ENCODE peak calls at places on chromosomes 1 and 21, in seven cellular contexts. V is transverse colon, D is fibroblast of lung, K is H9, Y is body of pancreas, S is fibroblast of mammary gland, P is dorsolateral prefrontal cortex. H is an unnamed sample.

GRCh38 chr1:41712687-41713086 is 206.0 kb downstream of the HIVEP3 start:
- DNase-seq in V (no peak), D (no peak), K (no peak), Y (peak), S (no peak), P (no peak), H (peak)

GRCh38 chr1:200411406-200412257 is 1.8 kb upstream of the ZNF281 start:
- DNase-seq in V (no peak), D (no peak), K (peak), Y (no peak), S (no peak), P (no peak), H (no peak)

GRCh38 chr1:41495171-41495948 is 10.9 kb upstream of the EDN2 start:
- DNase-seq in V (no peak), D (peak), K (peak), Y (peak), S (no peak), P (no peak), H (peak)

GRCh38 chr1:48175116-48175515 is 47.4 kb upstream of the SLC5A9 start:
- DNase-seq in V (no peak), D (no peak), K (no peak), Y (no peak), S (no peak), P (no peak), H (no peak)

GRCh38 chr1:100483230-100483629 is 54.7 kb upstream of the GPR88 start:
- DNase-seq in V (no peak), D (no peak), K (no peak), Y (no peak), S (no peak), P (no peak), H (no peak)

GRCh38 chr1:54017979-54018378 is at the start of gene LDLRAD1:
- DNase-seq in V (peak), D (no peak), K (peak), Y (peak), S (no peak), P (no peak), H (no peak)

GRCh38 chr1:212975607-212975918 is 25.2 kb downstream of the VASH2 start:
- DNase-seq in V (no peak), D (no peak), K (no peak), Y (no peak), S (peak), P (no peak), H (no peak)

GRCh38 chr1:165841582-165842362 is 14.4 kb downstream of the UCK2 start:
- DNase-seq in V (no peak), D (peak), K (no peak), Y (no peak), S (peak), P (no peak), H (peak)

GRCh38 chr1:77473690-77474089 is 191.9 kb downstream of the AK5 start:
- DNase-seq in V (no peak), D (peak), K (no peak), Y (no peak), S (peak), P (no peak), H (peak)

GRCh38 chr1:176696109-176696508 is 233.1 kb downstream of the PAPPA2 start:
- DNase-seq in V (no peak), D (peak), K (peak), Y (peak), S (peak), P (no peak), H (peak)

GRCh38 chr1:60848583-60849188 is 233.7 kb upstream of the NFIA start:
- DNase-seq in V (no peak), D (peak), K (no peak), Y (no peak), S (peak), P (no peak), H (peak)

GRCh38 chr21:44801468-44802395 is at the start of gene UBE2G2:
- DNase-seq in V (peak), D (peak), K (peak), Y (peak), S (peak), P (peak), H (peak)

GRCh38 chr21:44800971-44801467 is 601 bp downstream of the UBE2G2 start:
- DNase-seq in V (no peak), D (peak), K (no peak), Y (no peak), S (peak), P (no peak), H (peak)

GRCh38 chr21:44802396-44803153 is 955 bp upstream of the UBE2G2 start:
- DNase-seq in V (no peak), D (no peak), K (no peak), Y (no peak), S (no peak), P (no peak), H (no peak)

GRCh38 chr21:44797775-44798174 is 3.8 kb downstream of the UBE2G2 start:
- DNase-seq in V (no peak), D (no peak), K (no peak), Y (no peak), S (no peak), P (no peak), H (no peak)

DNA sequence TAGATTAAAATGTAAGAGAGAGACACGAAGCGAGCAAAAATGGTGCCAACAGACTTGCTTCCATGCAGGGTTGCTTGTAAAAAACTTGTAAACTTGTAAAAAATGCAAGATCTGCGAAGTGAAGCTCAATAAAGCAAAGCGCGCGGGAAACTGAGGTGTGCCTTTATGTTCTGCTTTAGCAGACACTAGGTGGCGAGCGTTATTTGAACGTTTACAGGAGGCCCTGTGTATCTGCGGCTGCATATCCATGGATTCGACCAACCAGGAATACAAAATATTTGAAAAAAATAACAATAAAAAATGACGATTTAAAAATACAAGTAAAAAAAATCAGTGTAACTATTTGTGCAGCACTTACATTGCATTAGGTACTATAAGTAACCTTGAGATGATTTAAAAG is 1.5 kb downstream of the UBE2G2 start:
- DNase-seq in V (no peak), D (peak), K (no peak), Y (peak), S (peak), P (no peak), H (peak)
- TF ChIP-seq CTCF in V (peak), D (peak), K (peak), Y (peak), S (peak), P (no peak), H (peak)

GRCh38 chr1:152034654-152035405 is 2.0 kb downstream of the S100A11 start:
- DNase-seq in V (peak), D (peak), K (peak), Y (peak), S (peak), P (no peak), H (peak)

GRCh38 chr1:152036316-152037216 is at the start of gene S100A11:
- DNase-seq in V (peak), D (peak), K (peak), Y (peak), S (peak), P (peak), H (peak)

GRCh38 chr1:152034324-152034653 is 2.5 kb downstream of the S100A11 start:
- DNase-seq in V (no peak), D (no peak), K (no peak), Y (no peak), S (no peak), P (no peak), H (no peak)

GRCh38 chr1:152037920-152038658 is 1.3 kb upstream of the S100A11 start:
- DNase-seq in V (no peak), D (no peak), K (no peak), Y (no peak), S (no peak), P (no peak), H (no peak)

GRCh38 chr1:152035406-152036315 is 1.1 kb downstream of the S100A11 start:
- DNase-seq in V (peak), D (peak), K (no peak), Y (peak), S (no peak), P (no peak), H (peak)
- TF ChIP-seq CTCF in V (no peak), D (no peak), K (no peak), Y (no peak), S (no peak), P (no peak), H (no peak)

GRCh38 chr1:7222616-7223015 is 437.4 kb downstream of the CAMTA1 start:
- DNase-seq in V (no peak), D (no peak), K (no peak), Y (no peak), S (no peak), P (no peak), H (no peak)

GRCh38 chr1:7223334-7224080 is 438.3 kb downstream of the CAMTA1 start:
- DNase-seq in V (no peak), D (peak), K (no peak), Y (no peak), S (peak), P (no peak), H (peak)

GRCh38 chr1:7224081-7224534 is 438.9 kb downstream of the CAMTA1 start:
- DNase-seq in V (no peak), D (no peak), K (no peak), Y (no peak), S (no peak), P (no peak), H (no peak)

GRCh38 chr1:7225711-7226505 is 440.7 kb downstream of the CAMTA1 start:
- DNase-seq in V (no peak), D (no peak), K (no peak), Y (no peak), S (no peak), P (no peak), H (no peak)

DNA sequence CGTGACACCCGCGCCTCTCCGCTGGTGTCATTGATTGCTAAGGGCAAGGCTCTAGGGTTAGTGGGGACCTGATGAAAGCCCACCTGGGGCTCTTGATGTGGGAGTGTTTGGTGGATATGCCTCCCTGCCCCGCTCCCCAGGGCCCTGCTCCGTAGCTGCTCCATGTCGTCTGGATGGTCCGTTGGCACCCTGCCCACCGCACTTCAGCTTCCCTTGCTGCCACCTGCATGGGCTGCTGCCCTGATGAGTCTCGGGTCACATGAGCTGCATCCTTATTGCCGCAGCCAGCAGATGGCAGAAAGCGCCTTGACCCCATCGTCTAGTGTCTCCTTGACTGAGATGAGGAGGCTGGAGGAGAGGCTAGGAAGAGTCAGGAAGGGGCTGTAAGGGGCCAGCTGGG is 439.4 kb downstream of the CAMTA1 start:
- DNase-seq in V (peak), D (no peak), K (peak), Y (peak), S (peak), P (no peak), H (peak)
- TF ChIP-seq CTCF in V (peak), D (no peak), K (peak), Y (no peak), S (peak), P (no peak), H (peak)

GRCh38 chr1:16913866-16914662 is 7.7 kb upstream of the CROCC start:
- DNase-seq in V (peak), D (peak), K (peak), Y (peak), S (peak), P (peak), H (peak)
- TF ChIP-seq CTCF in V (no peak), D (no peak), K (peak), Y (no peak), S (no peak), P (no peak), H (peak)

GRCh38 chr1:36693116-36693515 is 210.4 kb upstream of the CSF3R start:
- DNase-seq in V (no peak), D (no peak), K (peak), Y (no peak), S (no peak), P (no peak), H (no peak)

GRCh38 chr1:36691374-36691773 is 208.7 kb upstream of the CSF3R start:
- DNase-seq in V (no peak), D (no peak), K (peak), Y (no peak), S (no peak), P (no peak), H (peak)

GRCh38 chr1:36696261-36696940 is 213.7 kb upstream of the CSF3R start:
- DNase-seq in V (no peak), D (no peak), K (no peak), Y (no peak), S (no peak), P (no peak), H (no peak)

GRCh38 chr1:36693652-36694051 is 210.9 kb upstream of the CSF3R start:
- DNase-seq in V (no peak), D (no peak), K (no peak), Y (no peak), S (no peak), P (no peak), H (no peak)

GRCh38 chr1:36692465-36692864 is 209.8 kb upstream of the CSF3R start:
- DNase-seq in V (no peak), D (no peak), K (peak), Y (no peak), S (no peak), P (no peak), H (no peak)
- TF ChIP-seq CTCF in V (no peak), D (no peak), K (no peak), Y (no peak), S (no peak), P (no peak), H (no peak)